ENCODE peak calls at places on chromosomes 6 and 20, in four cellular contexts. Y, X, M and A are unnamed samples.

GRCh38 chr6:19837511-19838441 is 606 bp downstream of the ID4 start:
- DNase-seq in Y (no peak), X (no peak), M (no peak), A (peak)

GRCh38 chr20:47213960-47214359 is 142.5 kb downstream of the ZMYND8 start:
- DNase-seq in Y (no peak), X (no peak), M (no peak), A (no peak)

GRCh38 chr20:22245139-22245538 is 339.2 kb downstream of the FOXA2 start:
- DNase-seq in Y (no peak), X (no peak), M (no peak), A (no peak)

GRCh38 chr6:33746651-33747100 is at the start of gene IP6K3:
- DNase-seq in Y (no peak), X (no peak), M (no peak), A (no peak)

GRCh38 chr6:144653885-144654505 is 368.9 kb downstream of the UTRN start:
- DNase-seq in Y (no peak), X (no peak), M (no peak), A (no peak)

GRCh38 chr20:44614525-44614924 is 32.1 kb downstream of the PKIG start:
- DNase-seq in Y (no peak), X (no peak), M (no peak), A (no peak)

GRCh38 chr20:18443841-18444240 is 23.0 kb downstream of the DZANK1 start:
- DNase-seq in Y (peak), X (no peak), M (no peak), A (no peak)

GRCh38 chr20:19412254-19412653 is 199.8 kb downstream of the SLC24A3 start:
- DNase-seq in Y (no peak), X (no peak), M (no peak), A (no peak)

GRCh38 chr20:1964659-1965405 is 29.0 kb downstream of the PDYN start:
- DNase-seq in Y (no peak), X (no peak), M (no peak), A (peak)

GRCh38 chr6:27873101-27874030 is 38.8 kb downstream of the OR2B2 start:
- DNase-seq in Y (peak), X (peak), M (no peak), A (peak)

GRCh38 chr20:50746138-50746940 is 15.0 kb downstream of the PARD6B start:
- DNase-seq in Y (peak), X (no peak), M (peak), A (no peak)

GRCh38 chr20:63481503-63481902 is 9.0 kb upstream of the KCNQ2 start:
- DNase-seq in Y (no peak), X (no peak), M (no peak), A (no peak)

GRCh38 chr6:102759415-102759814 is 1365.9 kb downstream of the GRIK2 start:
- DNase-seq in Y (no peak), X (no peak), M (no peak), A (no peak)

GRCh38 chr6:132131777-132132176 is 180.6 kb upstream of the CCN2 start:
- DNase-seq in Y (no peak), X (no peak), M (peak), A (peak)

GRCh38 chr6:140909620-140910019 is 1223.1 kb upstream of the GJE1 start:
- DNase-seq in Y (no peak), X (no peak), M (no peak), A (no peak)

GRCh38 chr6:33622456-33623431 is 1.6 kb downstream of the ITPR3 start:
- DNase-seq in Y (no peak), X (no peak), M (no peak), A (peak)

GRCh38 chr6:50720623-50721022 is 7.3 kb downstream of the TFAP2D start:
- DNase-seq in Y (no peak), X (no peak), M (no peak), A (no peak)

GRCh38 chr6:129753422-129753821 is 43.4 kb upstream of the ARHGAP18 start:
- DNase-seq in Y (no peak), X (no peak), M (peak), A (no peak)

GRCh38 chr20:3785240-3786125 is 1.1 kb downstream of the CENPB start:
- DNase-seq in Y (no peak), X (no peak), M (no peak), A (peak)

GRCh38 chr20:15638781-15639180 is 934.5 kb downstream of the KIF16B start:
- DNase-seq in Y (no peak), X (no peak), M (no peak), A (no peak)

GRCh38 chr6:125947581-125947980 is 9.0 kb upstream of the HINT3 start:
- DNase-seq in Y (no peak), X (no peak), M (no peak), A (no peak)

GRCh38 chr6:142635130-142635529 is 309.8 kb downstream of the HIVEP2 start:
- DNase-seq in Y (no peak), X (no peak), M (no peak), A (no peak)

GRCh38 chr20:6780414-6780813 is 12.9 kb downstream of the BMP2 start:
- DNase-seq in Y (peak), X (no peak), M (no peak), A (no peak)

GRCh38 chr20:46084805-46085792 is 4.7 kb downstream of the NCOA5 start:
- DNase-seq in Y (peak), X (no peak), M (no peak), A (peak)

GRCh38 chr6:938271-939046 is 245.5 kb upstream of the EXOC2 start:
- DNase-seq in Y (no peak), X (no peak), M (no peak), A (no peak)

GRCh38 chr6:25503686-25504085 is 148.3 kb upstream of the SCGN start:
- DNase-seq in Y (no peak), X (no peak), M (no peak), A (no peak)

GRCh38 chr20:16710781-16711180 is 19.0 kb upstream of the SNRPB2 start:
- DNase-seq in Y (no peak), X (no peak), M (no peak), A (no peak)

GRCh38 chr20:49569403-49570115 is 1.6 kb upstream of the PTGIS start:
- DNase-seq in Y (no peak), X (no peak), M (no peak), A (no peak)

GRCh38 chr6:158620963-158621693 is 23.4 kb downstream of the DYNLT1 start:
- DNase-seq in Y (no peak), X (no peak), M (no peak), A (no peak)

GRCh38 chr20:63698739-63699465 is 2.5 kb downstream of the TNFRSF6B start:
- DNase-seq in Y (no peak), X (no peak), M (peak), A (no peak)

GRCh38 chr6:57108691-57109090 is 18.7 kb downstream of the ZNF451 start:
- DNase-seq in Y (no peak), X (no peak), M (no peak), A (no peak)